ENCODE peak calls at places on chromosomes 7 and 10, in eight cellular contexts. One of them, this sample, is unnamed.

GRCh38 chr7:152336754-152337368 is 98.9 kb downstream of the KMT2C start:
- DNase-seq in prostate gland: peak
- DNase-seq in stomach: no peak
- DNase-seq in AG10803: peak
- DNase-seq in uterus: no peak
- DNase-seq in A673: peak
- DNase-seq in fibroblast of lung: peak
- DNase-seq in CD4-positive, alpha-beta T cell: no peak
- DNase-seq in this sample: peak

GRCh38 chr7:66296-66695 is 126.1 kb upstream of the FAM20C start:
- DNase-seq in uterus: no peak
- DNase-seq in CD4-positive, alpha-beta T cell: no peak
- DNase-seq in AG10803: no peak
- DNase-seq in A673: no peak
- DNase-seq in stomach: no peak
- DNase-seq in fibroblast of lung: no peak
- DNase-seq in prostate gland: no peak
- DNase-seq in this sample: no peak

GRCh38 chr10:26486985-26487850 is 49.1 kb downstream of the APBB1IP start:
- DNase-seq in CD4-positive, alpha-beta T cell: peak
- DNase-seq in AG10803: peak
- DNase-seq in stomach: no peak
- DNase-seq in A673: no peak
- DNase-seq in fibroblast of lung: peak
- DNase-seq in prostate gland: no peak
- DNase-seq in uterus: peak
- DNase-seq in this sample: peak

GRCh38 chr10:48700493-48700892 is 15.8 kb downstream of the WDFY4 start:
- DNase-seq in prostate gland: no peak
- DNase-seq in AG10803: no peak
- DNase-seq in uterus: no peak
- DNase-seq in stomach: no peak
- DNase-seq in fibroblast of lung: no peak
- DNase-seq in CD4-positive, alpha-beta T cell: no peak
- DNase-seq in A673: no peak
- DNase-seq in this sample: no peak

GRCh38 chr10:114879541-114880158 is 58.1 kb downstream of the FHIP2A start:
- DNase-seq in A673: peak
- DNase-seq in AG10803: no peak
- DNase-seq in fibroblast of lung: peak
- DNase-seq in prostate gland: no peak
- DNase-seq in uterus: no peak
- DNase-seq in stomach: no peak
- DNase-seq in CD4-positive, alpha-beta T cell: peak
- DNase-seq in this sample: peak

GRCh38 chr10:78290131-78290750 is 256.6 kb downstream of the RPS24 start:
- DNase-seq in AG10803: no peak
- DNase-seq in prostate gland: no peak
- DNase-seq in fibroblast of lung: peak
- DNase-seq in A673: no peak
- DNase-seq in uterus: no peak
- DNase-seq in CD4-positive, alpha-beta T cell: no peak
- DNase-seq in stomach: no peak
- DNase-seq in this sample: no peak

GRCh38 chr7:110835209-110835608 is 255.7 kb upstream of the LRRN3 start:
- DNase-seq in prostate gland: peak
- DNase-seq in CD4-positive, alpha-beta T cell: no peak
- DNase-seq in uterus: no peak
- DNase-seq in A673: no peak
- DNase-seq in fibroblast of lung: no peak
- DNase-seq in stomach: no peak
- DNase-seq in AG10803: no peak
- DNase-seq in this sample: no peak

GRCh38 chr7:134513169-134513752 is 14.1 kb upstream of the AKR1B10 start:
- DNase-seq in fibroblast of lung: peak
- DNase-seq in stomach: peak
- DNase-seq in prostate gland: peak
- DNase-seq in CD4-positive, alpha-beta T cell: no peak
- DNase-seq in uterus: no peak
- DNase-seq in A673: peak
- DNase-seq in AG10803: peak
- DNase-seq in this sample: peak

GRCh38 chr7:79046061-79046460 is 407.4 kb downstream of the MAGI2 start:
- DNase-seq in AG10803: no peak
- DNase-seq in uterus: no peak
- DNase-seq in CD4-positive, alpha-beta T cell: no peak
- DNase-seq in stomach: no peak
- DNase-seq in fibroblast of lung: no peak
- DNase-seq in prostate gland: no peak
- DNase-seq in A673: no peak
- DNase-seq in this sample: no peak

GRCh38 chr10:21084700-21085099 is 187.6 kb upstream of the NEBL start:
- DNase-seq in uterus: no peak
- DNase-seq in prostate gland: no peak
- DNase-seq in AG10803: no peak
- DNase-seq in fibroblast of lung: no peak
- DNase-seq in CD4-positive, alpha-beta T cell: no peak
- DNase-seq in A673: no peak
- DNase-seq in stomach: no peak
- DNase-seq in this sample: no peak

GRCh38 chr10:2925631-2926030 is 141.7 kb upstream of the PFKP start:
- DNase-seq in stomach: peak
- DNase-seq in CD4-positive, alpha-beta T cell: no peak
- DNase-seq in A673: peak
- DNase-seq in AG10803: peak
- DNase-seq in uterus: no peak
- DNase-seq in prostate gland: peak
- DNase-seq in fibroblast of lung: peak
- DNase-seq in this sample: no peak

GRCh38 chr10:58017719-58018367 is 249.9 kb downstream of the IPMK start:
- DNase-seq in stomach: no peak
- DNase-seq in uterus: no peak
- DNase-seq in fibroblast of lung: peak
- DNase-seq in AG10803: peak
- DNase-seq in CD4-positive, alpha-beta T cell: no peak
- DNase-seq in A673: no peak
- DNase-seq in prostate gland: no peak
- DNase-seq in this sample: peak

GRCh38 chr10:60962946-60963345 is 19.0 kb upstream of the RHOBTB1 start:
- DNase-seq in CD4-positive, alpha-beta T cell: no peak
- DNase-seq in prostate gland: no peak
- DNase-seq in AG10803: peak
- DNase-seq in fibroblast of lung: peak
- DNase-seq in stomach: no peak
- DNase-seq in uterus: no peak
- DNase-seq in A673: no peak
- DNase-seq in this sample: no peak

GRCh38 chr10:44956717-44957706 is 2.6 kb upstream of the RASSF4 start:
- DNase-seq in prostate gland: no peak
- DNase-seq in A673: no peak
- DNase-seq in uterus: no peak
- DNase-seq in stomach: no peak
- DNase-seq in AG10803: no peak
- DNase-seq in CD4-positive, alpha-beta T cell: no peak
- DNase-seq in fibroblast of lung: no peak
- DNase-seq in this sample: no peak

GRCh38 chr10:133097418-133097817 is 9.7 kb downstream of the ADGRA1 start:
- DNase-seq in CD4-positive, alpha-beta T cell: no peak
- DNase-seq in A673: no peak
- DNase-seq in AG10803: no peak
- DNase-seq in prostate gland: no peak
- DNase-seq in fibroblast of lung: no peak
- DNase-seq in uterus: no peak
- DNase-seq in stomach: no peak
- DNase-seq in this sample: no peak

GRCh38 chr7:48147078-48147591 is 24.1 kb upstream of the ABCA13 start:
- DNase-seq in fibroblast of lung: peak
- DNase-seq in AG10803: no peak
- DNase-seq in prostate gland: no peak
- DNase-seq in stomach: no peak
- DNase-seq in uterus: no peak
- DNase-seq in A673: no peak
- DNase-seq in CD4-positive, alpha-beta T cell: no peak
- DNase-seq in this sample: no peak

GRCh38 chr7:2138146-2138765 is 94.5 kb downstream of the MAD1L1 start:
- DNase-seq in AG10803: no peak
- DNase-seq in stomach: no peak
- DNase-seq in uterus: no peak
- DNase-seq in fibroblast of lung: no peak
- DNase-seq in prostate gland: no peak
- DNase-seq in CD4-positive, alpha-beta T cell: peak
- DNase-seq in A673: no peak
- DNase-seq in this sample: no peak

GRCh38 chr10:19788075-19788686 is 28.1 kb upstream of the PLXDC2 start:
- DNase-seq in stomach: no peak
- DNase-seq in A673: peak
- DNase-seq in prostate gland: peak
- DNase-seq in AG10803: peak
- DNase-seq in fibroblast of lung: peak
- DNase-seq in CD4-positive, alpha-beta T cell: no peak
- DNase-seq in uterus: no peak
- DNase-seq in this sample: peak

GRCh38 chr10:51743146-51743545 is 43.8 kb upstream of the CSTF2T start:
- DNase-seq in stomach: no peak
- DNase-seq in uterus: no peak
- DNase-seq in AG10803: peak
- DNase-seq in prostate gland: no peak
- DNase-seq in A673: peak
- DNase-seq in CD4-positive, alpha-beta T cell: no peak
- DNase-seq in fibroblast of lung: no peak
- DNase-seq in this sample: no peak

GRCh38 chr7:42691030-42691639 is 220.7 kb downstream of the C7orf25 start:
- DNase-seq in stomach: no peak
- DNase-seq in uterus: no peak
- DNase-seq in fibroblast of lung: peak
- DNase-seq in prostate gland: peak
- DNase-seq in A673: peak
- DNase-seq in CD4-positive, alpha-beta T cell: no peak
- DNase-seq in AG10803: peak
- DNase-seq in this sample: peak

GRCh38 chr7:97149843-97150242 is 32.3 kb downstream of the SDHAF3 start:
- DNase-seq in prostate gland: no peak
- DNase-seq in AG10803: peak
- DNase-seq in stomach: no peak
- DNase-seq in fibroblast of lung: peak
- DNase-seq in A673: no peak
- DNase-seq in CD4-positive, alpha-beta T cell: no peak
- DNase-seq in uterus: no peak
- DNase-seq in this sample: peak

GRCh38 chr7:97145068-97145467 is 27.6 kb downstream of the SDHAF3 start:
- DNase-seq in prostate gland: no peak
- DNase-seq in fibroblast of lung: peak
- DNase-seq in CD4-positive, alpha-beta T cell: no peak
- DNase-seq in stomach: no peak
- DNase-seq in A673: peak
- DNase-seq in uterus: no peak
- DNase-seq in AG10803: peak
- DNase-seq in this sample: peak
- TF ChIP-seq CTCF in prostate gland: peak
- TF ChIP-seq CTCF in fibroblast of lung: no peak
- TF ChIP-seq CTCF in CD4-positive, alpha-beta T cell: peak
- TF ChIP-seq CTCF in stomach: no peak
- TF ChIP-seq CTCF in A673: peak
- TF ChIP-seq CTCF in uterus: no peak
- TF ChIP-seq CTCF in AG10803: peak
- TF ChIP-seq CTCF in this sample: peak

GRCh38 chr7:147249956-147250355 is 1133.4 kb downstream of the CNTNAP2 start:
- DNase-seq in AG10803: peak
- DNase-seq in fibroblast of lung: no peak
- DNase-seq in stomach: no peak
- DNase-seq in uterus: no peak
- DNase-seq in prostate gland: no peak
- DNase-seq in CD4-positive, alpha-beta T cell: no peak
- DNase-seq in A673: no peak
- DNase-seq in this sample: no peak
- TF ChIP-seq CTCF in AG10803: peak
- TF ChIP-seq CTCF in fibroblast of lung: no peak
- TF ChIP-seq CTCF in stomach: no peak
- TF ChIP-seq CTCF in uterus: no peak
- TF ChIP-seq CTCF in prostate gland: no peak
- TF ChIP-seq CTCF in CD4-positive, alpha-beta T cell: no peak
- TF ChIP-seq CTCF in A673: no peak
- TF ChIP-seq CTCF in this sample: no peak

GRCh38 chr10:33566426-33566825 is 232.0 kb upstream of the NRP1 start:
- DNase-seq in fibroblast of lung: no peak
- DNase-seq in CD4-positive, alpha-beta T cell: no peak
- DNase-seq in AG10803: no peak
- DNase-seq in stomach: no peak
- DNase-seq in prostate gland: no peak
- DNase-seq in A673: no peak
- DNase-seq in uterus: no peak
- DNase-seq in this sample: no peak
- TF ChIP-seq CTCF in fibroblast of lung: no peak
- TF ChIP-seq CTCF in CD4-positive, alpha-beta T cell: no peak
- TF ChIP-seq CTCF in AG10803: no peak
- TF ChIP-seq CTCF in stomach: no peak
- TF ChIP-seq CTCF in prostate gland: no peak
- TF ChIP-seq CTCF in A673: no peak
- TF ChIP-seq CTCF in uterus: no peak
- TF ChIP-seq CTCF in this sample: no peak

GRCh38 chr10:72243822-72244437 is 27.9 kb upstream of the ASCC1 start:
- DNase-seq in AG10803: peak
- DNase-seq in stomach: peak
- DNase-seq in CD4-positive, alpha-beta T cell: no peak
- DNase-seq in prostate gland: peak
- DNase-seq in uterus: peak
- DNase-seq in fibroblast of lung: peak
- DNase-seq in A673: peak
- DNase-seq in this sample: peak
- TF ChIP-seq CTCF in AG10803: peak
- TF ChIP-seq CTCF in stomach: no peak
- TF ChIP-seq CTCF in CD4-positive, alpha-beta T cell: no peak
- TF ChIP-seq CTCF in prostate gland: peak
- TF ChIP-seq CTCF in uterus: peak
- TF ChIP-seq CTCF in fibroblast of lung: no peak
- TF ChIP-seq CTCF in A673: peak
- TF ChIP-seq CTCF in this sample: peak

DNA sequence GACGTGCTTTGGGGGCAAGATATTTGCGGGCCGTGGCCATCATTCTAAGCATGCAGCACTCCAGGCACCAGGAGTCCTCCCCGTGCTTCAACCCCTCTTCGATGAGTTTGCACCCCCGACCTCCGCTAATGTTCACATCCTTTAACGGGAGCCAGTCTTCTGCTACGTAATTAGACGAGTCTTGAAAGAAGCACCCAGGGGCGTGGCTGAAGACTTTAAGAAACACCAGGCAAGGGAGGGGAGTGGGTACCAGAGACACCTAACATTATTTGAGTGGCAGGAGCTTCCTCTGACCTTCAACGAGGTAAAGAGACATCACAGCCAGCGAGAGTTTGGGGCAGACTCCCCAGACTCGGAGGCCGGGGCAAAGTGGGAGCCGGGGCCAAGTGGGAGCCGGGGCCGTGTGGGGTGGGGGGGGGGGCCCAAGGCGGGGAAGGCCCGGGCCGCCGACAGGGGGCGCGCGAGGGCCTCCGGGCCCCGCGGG is 31.1 kb upstream of the TOMM7 start:
- DNase-seq in AG10803: peak
- DNase-seq in A673: peak
- DNase-seq in stomach: peak
- DNase-seq in uterus: no peak
- DNase-seq in CD4-positive, alpha-beta T cell: no peak
- DNase-seq in fibroblast of lung: no peak
- DNase-seq in prostate gland: peak
- DNase-seq in this sample: no peak
- TF ChIP-seq CTCF in AG10803: no peak
- TF ChIP-seq CTCF in A673: peak
- TF ChIP-seq CTCF in stomach: no peak
- TF ChIP-seq CTCF in uterus: no peak
- TF ChIP-seq CTCF in CD4-positive, alpha-beta T cell: no peak
- TF ChIP-seq CTCF in fibroblast of lung: peak
- TF ChIP-seq CTCF in prostate gland: no peak
- TF ChIP-seq CTCF in this sample: no peak

This sample was measured in HFFc6.